ENCODE peak calls at places on chromosomes 5 and 9, in four cellular contexts. One of them, this sample, is unnamed.

GRCh38 chr9:124726886-124727285 is 44.2 kb downstream of the NR6A1 start:
- DNase-seq in omental fat pad: no peak
- DNase-seq in substantia nigra: no peak
- DNase-seq in foreskin keratinocyte: no peak
- DNase-seq in this sample: no peak

GRCh38 chr5:81425569-81425968 is 31.6 kb upstream of the ACOT12 start:
- DNase-seq in substantia nigra: no peak
- DNase-seq in foreskin keratinocyte: no peak
- DNase-seq in omental fat pad: no peak
- DNase-seq in this sample: no peak

GRCh38 chr9:77585335-77585786 is 62.8 kb downstream of the GNA14 start:
- DNase-seq in foreskin keratinocyte: no peak
- DNase-seq in substantia nigra: no peak
- DNase-seq in omental fat pad: no peak
- DNase-seq in this sample: no peak

GRCh38 chr5:59741599-59741998 is 151.9 kb downstream of the PDE4D start:
- DNase-seq in foreskin keratinocyte: no peak
- DNase-seq in substantia nigra: no peak
- DNase-seq in omental fat pad: no peak
- DNase-seq in this sample: no peak

GRCh38 chr9:113290052-113290607 is 13.0 kb downstream of the RNF183 start:
- DNase-seq in substantia nigra: no peak
- DNase-seq in omental fat pad: no peak
- DNase-seq in foreskin keratinocyte: no peak
- DNase-seq in this sample: no peak

GRCh38 chr9:99180662-99181061 is 41.1 kb downstream of the ALG2 start:
- DNase-seq in substantia nigra: no peak
- DNase-seq in omental fat pad: no peak
- DNase-seq in foreskin keratinocyte: no peak
- DNase-seq in this sample: no peak

GRCh38 chr9:36188212-36188611 is 2.5 kb upstream of the CLTA start:
- DNase-seq in omental fat pad: no peak
- DNase-seq in foreskin keratinocyte: no peak
- DNase-seq in substantia nigra: no peak
- DNase-seq in this sample: no peak

GRCh38 chr5:96893342-96893741 is 17.0 kb downstream of the ERAP2 start:
- DNase-seq in substantia nigra: no peak
- DNase-seq in omental fat pad: no peak
- DNase-seq in foreskin keratinocyte: peak; percentile 75
- DNase-seq in this sample: no peak

GRCh38 chr9:124428751-124429529 is 13.7 kb upstream of the PSMB7 start:
- DNase-seq in substantia nigra: no peak
- DNase-seq in omental fat pad: no peak
- DNase-seq in foreskin keratinocyte: no peak
- DNase-seq in this sample: no peak

GRCh38 chr5:180589771-180590542 is 1.3 kb downstream of the SCGB3A1 start:
- DNase-seq in foreskin keratinocyte: no peak
- DNase-seq in omental fat pad: no peak
- DNase-seq in substantia nigra: no peak
- DNase-seq in this sample: no peak

GRCh38 chr9:129570450-129571297 is 50.2 kb downstream of the C9orf50 start:
- DNase-seq in foreskin keratinocyte: peak; percentile 56
- DNase-seq in omental fat pad: peak; percentile 42
- DNase-seq in substantia nigra: peak; percentile 35
- DNase-seq in this sample: no peak

GRCh38 chr5:149153193-149153750 is 12.0 kb downstream of the ABLIM3 start:
- DNase-seq in substantia nigra: no peak
- DNase-seq in foreskin keratinocyte: no peak
- DNase-seq in omental fat pad: no peak
- DNase-seq in this sample: no peak

GRCh38 chr5:77180167-77181081 is 30.1 kb upstream of the PDE8B start:
- DNase-seq in foreskin keratinocyte: no peak
- DNase-seq in substantia nigra: no peak
- DNase-seq in omental fat pad: no peak
- DNase-seq in this sample: no peak

GRCh38 chr5:92749943-92750342 is 831.1 kb downstream of the NR2F1-AS1 start:
- DNase-seq in foreskin keratinocyte: peak; percentile 4
- DNase-seq in omental fat pad: no peak
- DNase-seq in substantia nigra: no peak
- DNase-seq in this sample: no peak